ENCODE peak calls at places on chromosomes 12 and 14, in ten cellular contexts. X, I, A, C, B, P, K, W, D and E are unnamed samples.

GRCh38 chr14:100536141-100536540 is 51.1 kb downstream of the BEGAIN start:
- DNase-seq in X (no peak), I (peak), A (peak), C (no peak), B (no peak), P (no peak), K (no peak), W (peak), D (peak), E (no peak)

GRCh38 chr12:105706973-105707334 is 376.5 kb downstream of the C12orf75 start:
- DNase-seq in X (no peak), I (no peak), A (no peak), C (no peak), B (no peak), P (no peak), K (no peak), W (no peak), D (no peak), E (no peak)

GRCh38 chr14:75725481-75725880 is 64.4 kb downstream of the TTLL5 start:
- DNase-seq in X (no peak), I (no peak), A (no peak), C (no peak), B (no peak), P (no peak), K (no peak), W (no peak), D (no peak), E (no peak)

GRCh38 chr12:93335603-93336162 is 42.0 kb upstream of the NUDT4 start:
- DNase-seq in X (no peak), I (no peak), A (no peak), C (no peak), B (no peak), P (no peak), K (no peak), W (no peak), D (no peak), E (no peak)

GRCh38 chr12:81086342-81086741 is 8.5 kb downstream of the ACSS3 start:
- DNase-seq in X (no peak), I (no peak), A (peak), C (no peak), B (no peak), P (no peak), K (no peak), W (no peak), D (no peak), E (peak)

GRCh38 chr12:106954462-106955376 is 988 bp upstream of the TMEM263 start:
- DNase-seq in X (peak), I (peak), A (peak), C (no peak), B (no peak), P (no peak), K (no peak), W (peak), D (peak), E (peak)

GRCh38 chr12:80100566-80100965 is 1.2 kb downstream of the OTOGL start:
- DNase-seq in X (no peak), I (no peak), A (no peak), C (no peak), B (no peak), P (no peak), K (no peak), W (no peak), D (no peak), E (no peak)

GRCh38 chr12:8054821-8055220 is 11.3 kb downstream of the C3AR1 start:
- DNase-seq in X (no peak), I (no peak), A (no peak), C (no peak), B (no peak), P (no peak), K (no peak), W (no peak), D (no peak), E (no peak)

GRCh38 chr14:101325319-101325718 is 236.0 kb upstream of the DIO3 start:
- DNase-seq in X (no peak), I (no peak), A (no peak), C (no peak), B (no peak), P (no peak), K (no peak), W (no peak), D (no peak), E (no peak)

GRCh38 chr12:67751376-67751928 is 102.9 kb downstream of the DYRK2 start:
- DNase-seq in X (no peak), I (no peak), A (no peak), C (no peak), B (no peak), P (no peak), K (no peak), W (no peak), D (no peak), E (no peak)

GRCh38 chr12:116339800-116340371 is 62.4 kb upstream of the MED13L start:
- DNase-seq in X (no peak), I (no peak), A (no peak), C (no peak), B (no peak), P (no peak), K (no peak), W (no peak), D (no peak), E (no peak)

GRCh38 chr12:45509187-45509586 is 220.3 kb upstream of the ARID2 start:
- DNase-seq in X (no peak), I (no peak), A (no peak), C (no peak), B (no peak), P (no peak), K (no peak), W (no peak), D (no peak), E (no peak)

GRCh38 chr14:75126679-75127473 is at the start of gene NEK9:
- DNase-seq in X (peak), I (peak), A (peak), C (peak), B (peak), P (peak), K (peak), W (peak), D (peak), E (peak)

GRCh38 chr12:57092529-57092862 is 3.6 kb downstream of the NAB2 start:
- DNase-seq in X (no peak), I (peak), A (no peak), C (no peak), B (no peak), P (no peak), K (no peak), W (no peak), D (no peak), E (no peak)